ENCODE peak calls at places on chromosome 7, in four cellular contexts. One of them, this sample, is unnamed.

GRCh38 chr7:151381083-151381332 is 28.8 kb downstream of the WDR86 start:
- DNase-seq in H1: peak; percentile 69
- DNase-seq in hypothalamus: no peak
- DNase-seq in fibroblast of the aortic adventitia: no peak
- DNase-seq in this sample: no peak

GRCh38 chr7:108596560-108596959 is 26.9 kb downstream of the DNAJB9 start:
- DNase-seq in H1: no peak
- DNase-seq in hypothalamus: no peak
- DNase-seq in fibroblast of the aortic adventitia: no peak
- DNase-seq in this sample: no peak

GRCh38 chr7:142196066-142196840 is 61.6 kb downstream of the PRSS58 start:
- DNase-seq in H1: no peak
- DNase-seq in hypothalamus: no peak
- DNase-seq in fibroblast of the aortic adventitia: no peak
- DNase-seq in this sample: peak; percentile 2

GRCh38 chr7:92763636-92764423 is 72.5 kb downstream of the CDK6 start:
- DNase-seq in H1: peak; percentile 70
- DNase-seq in hypothalamus: no peak
- DNase-seq in fibroblast of the aortic adventitia: peak; percentile 44
- DNase-seq in this sample: peak; percentile 89

GRCh38 chr7:77903597-77903996 is 105.0 kb downstream of the PHTF2 start:
- DNase-seq in H1: no peak
- DNase-seq in hypothalamus: no peak
- DNase-seq in fibroblast of the aortic adventitia: peak; percentile 15
- DNase-seq in this sample: peak; percentile 4

GRCh38 chr7:133975130-133975529 is 152.0 kb upstream of the LRGUK start:
- DNase-seq in H1: no peak
- DNase-seq in hypothalamus: no peak
- DNase-seq in fibroblast of the aortic adventitia: peak; percentile 17
- DNase-seq in this sample: no peak

GRCh38 chr7:105444342-105444938 is 55.7 kb upstream of the SRPK2 start:
- DNase-seq in H1: no peak
- DNase-seq in hypothalamus: no peak
- DNase-seq in fibroblast of the aortic adventitia: no peak
- DNase-seq in this sample: no peak

GRCh38 chr7:112484671-112485097 is 3.9 kb downstream of the LSMEM1 start:
- DNase-seq in H1: no peak
- DNase-seq in hypothalamus: no peak
- DNase-seq in fibroblast of the aortic adventitia: peak; percentile 84
- DNase-seq in this sample: no peak

GRCh38 chr7:144526912-144527610 is 123.6 kb upstream of the NOBOX start:
- DNase-seq in H1: no peak
- DNase-seq in hypothalamus: no peak
- DNase-seq in fibroblast of the aortic adventitia: no peak
- DNase-seq in this sample: no peak

GRCh38 chr7:67408109-67408508 is 411.5 kb downstream of the TYW1 start:
- DNase-seq in H1: no peak
- DNase-seq in hypothalamus: no peak
- DNase-seq in fibroblast of the aortic adventitia: no peak
- DNase-seq in this sample: no peak

GRCh38 chr7:100598425-100598824 is 3.7 kb upstream of the PCOLCE start:
- DNase-seq in H1: no peak
- DNase-seq in hypothalamus: no peak
- DNase-seq in fibroblast of the aortic adventitia: no peak
- DNase-seq in this sample: no peak

GRCh38 chr7:121202834-121203233 is 126.0 kb upstream of the WNT16 start:
- DNase-seq in H1: no peak
- DNase-seq in hypothalamus: no peak
- DNase-seq in fibroblast of the aortic adventitia: no peak
- DNase-seq in this sample: no peak

GRCh38 chr7:150923191-150923590 is 54.9 kb downstream of the KCNH2 start:
- DNase-seq in H1: no peak
- DNase-seq in hypothalamus: no peak
- DNase-seq in fibroblast of the aortic adventitia: no peak
- DNase-seq in this sample: peak; percentile 26

GRCh38 chr7:149454750-149455149 is 6.1 kb downstream of the ZNF777 start:
- DNase-seq in H1: peak; percentile 8
- DNase-seq in hypothalamus: no peak
- DNase-seq in fibroblast of the aortic adventitia: no peak
- DNase-seq in this sample: no peak

GRCh38 chr7:47045592-47045991 is 536.3 kb downstream of the TNS3 start:
- DNase-seq in H1: no peak
- DNase-seq in hypothalamus: no peak
- DNase-seq in fibroblast of the aortic adventitia: peak; percentile 50
- DNase-seq in this sample: no peak

GRCh38 chr7:125599387-125599786 is 669.8 kb upstream of the POT1 start:
- DNase-seq in H1: no peak
- DNase-seq in hypothalamus: no peak
- DNase-seq in fibroblast of the aortic adventitia: no peak
- DNase-seq in this sample: no peak

GRCh38 chr7:150476819-150477631 is 26.6 kb downstream of the GIMAP8 start:
- DNase-seq in H1: no peak
- DNase-seq in hypothalamus: no peak
- DNase-seq in fibroblast of the aortic adventitia: no peak
- DNase-seq in this sample: no peak

GRCh38 chr7:111953611-111954010 is 252.6 kb downstream of the DOCK4 start:
- DNase-seq in H1: no peak
- DNase-seq in hypothalamus: peak; percentile 12
- DNase-seq in fibroblast of the aortic adventitia: peak; percentile 33
- DNase-seq in this sample: peak; percentile 40

GRCh38 chr7:32335107-32335506 is 155.1 kb downstream of the LSM5 start:
- DNase-seq in H1: no peak
- DNase-seq in hypothalamus: no peak
- DNase-seq in fibroblast of the aortic adventitia: no peak
- DNase-seq in this sample: peak; percentile 70

GRCh38 chr7:14892961-14893360 is 9.6 kb downstream of the DGKB start:
- DNase-seq in H1: no peak
- DNase-seq in hypothalamus: no peak
- DNase-seq in fibroblast of the aortic adventitia: no peak
- DNase-seq in this sample: no peak

GRCh38 chr7:104627516-104627915 is 299.1 kb downstream of the LHFPL3 start:
- DNase-seq in H1: peak; percentile 58
- DNase-seq in hypothalamus: peak; percentile 1
- DNase-seq in fibroblast of the aortic adventitia: peak; percentile 36
- DNase-seq in this sample: peak; percentile 32

GRCh38 chr7:127253289-127254162 is 785 bp upstream of the GRM8 start:
- DNase-seq in H1: peak; percentile 87
- DNase-seq in hypothalamus: peak; percentile 70
- DNase-seq in fibroblast of the aortic adventitia: peak; percentile 45
- DNase-seq in this sample: peak; percentile 56

GRCh38 chr7:5598769-5599371 is 175.2 kb upstream of the TNRC18 start:
- DNase-seq in H1: peak; percentile 61
- DNase-seq in hypothalamus: no peak
- DNase-seq in fibroblast of the aortic adventitia: no peak
- DNase-seq in this sample: no peak

GRCh38 chr7:265192-265997 is 24.6 kb upstream of the FOXL3 start:
- DNase-seq in H1: no peak
- DNase-seq in hypothalamus: no peak
- DNase-seq in fibroblast of the aortic adventitia: no peak
- DNase-seq in this sample: no peak

This sample was measured in RWPE1.